ENCODE peak calls at places on chromosomes 6 and 20, in ten cellular contexts. One of them, this sample, is unnamed.

GRCh38 chr6:116389357-116389756 is 18.6 kb downstream of the DSE start:
- DNase-seq in left cardiac atrium: no peak
- DNase-seq in HFFc6: no peak
- DNase-seq in effector memory CD4-positive, alpha-beta T cell: no peak
- DNase-seq in tibial artery: no peak
- DNase-seq in activated T-helper 9 cell treated with anti-CD3 and anti-CD28 coated beads, Interleukin-2, amount 50 U/mL, for 16 hours: no peak
- DNase-seq in CD4-positive, CD25-positive, alpha-beta regulatory T cell: no peak
- DNase-seq in fibroblast of mammary gland: no peak
- DNase-seq in transverse colon: no peak
- DNase-seq in WTC11: no peak
- DNase-seq in this sample: no peak

GRCh38 chr20:9458075-9458818 is 56.1 kb upstream of the LAMP5 start:
- DNase-seq in transverse colon: no peak
- DNase-seq in activated T-helper 9 cell treated with anti-CD3 and anti-CD28 coated beads, Interleukin-2, amount 50 U/mL, for 16 hours: no peak
- DNase-seq in left cardiac atrium: no peak
- DNase-seq in HFFc6: no peak
- DNase-seq in CD4-positive, CD25-positive, alpha-beta regulatory T cell: no peak
- DNase-seq in tibial artery: no peak
- DNase-seq in WTC11: peak
- DNase-seq in effector memory CD4-positive, alpha-beta T cell: no peak
- DNase-seq in fibroblast of mammary gland: peak
- DNase-seq in this sample: peak

GRCh38 chr6:143110572-143110971 is 49.9 kb downstream of the AIG1 start:
- DNase-seq in left cardiac atrium: no peak
- DNase-seq in tibial artery: no peak
- DNase-seq in CD4-positive, CD25-positive, alpha-beta regulatory T cell: no peak
- DNase-seq in activated T-helper 9 cell treated with anti-CD3 and anti-CD28 coated beads, Interleukin-2, amount 50 U/mL, for 16 hours: no peak
- DNase-seq in transverse colon: no peak
- DNase-seq in effector memory CD4-positive, alpha-beta T cell: no peak
- DNase-seq in WTC11: no peak
- DNase-seq in fibroblast of mammary gland: peak
- DNase-seq in HFFc6: peak
- DNase-seq in this sample: no peak

GRCh38 chr6:90663106-90663505 is 76.2 kb upstream of the MAP3K7 start:
- DNase-seq in left cardiac atrium: no peak
- DNase-seq in transverse colon: no peak
- DNase-seq in effector memory CD4-positive, alpha-beta T cell: no peak
- DNase-seq in activated T-helper 9 cell treated with anti-CD3 and anti-CD28 coated beads, Interleukin-2, amount 50 U/mL, for 16 hours: no peak
- DNase-seq in HFFc6: no peak
- DNase-seq in fibroblast of mammary gland: no peak
- DNase-seq in tibial artery: no peak
- DNase-seq in CD4-positive, CD25-positive, alpha-beta regulatory T cell: no peak
- DNase-seq in WTC11: no peak
- DNase-seq in this sample: no peak

GRCh38 chr6:124722479-124722878 is 239.8 kb upstream of the RNF217 start:
- DNase-seq in left cardiac atrium: no peak
- DNase-seq in transverse colon: no peak
- DNase-seq in HFFc6: no peak
- DNase-seq in activated T-helper 9 cell treated with anti-CD3 and anti-CD28 coated beads, Interleukin-2, amount 50 U/mL, for 16 hours: no peak
- DNase-seq in CD4-positive, CD25-positive, alpha-beta regulatory T cell: no peak
- DNase-seq in fibroblast of mammary gland: no peak
- DNase-seq in WTC11: no peak
- DNase-seq in effector memory CD4-positive, alpha-beta T cell: no peak
- DNase-seq in tibial artery: no peak
- DNase-seq in this sample: no peak

GRCh38 chr6:50380409-50381105 is 330.8 kb upstream of the DEFB112 start:
- DNase-seq in activated T-helper 9 cell treated with anti-CD3 and anti-CD28 coated beads, Interleukin-2, amount 50 U/mL, for 16 hours: no peak
- DNase-seq in transverse colon: no peak
- DNase-seq in fibroblast of mammary gland: no peak
- DNase-seq in CD4-positive, CD25-positive, alpha-beta regulatory T cell: no peak
- DNase-seq in WTC11: no peak
- DNase-seq in HFFc6: no peak
- DNase-seq in effector memory CD4-positive, alpha-beta T cell: no peak
- DNase-seq in tibial artery: no peak
- DNase-seq in left cardiac atrium: no peak
- DNase-seq in this sample: no peak

GRCh38 chr6:82875573-82876185 is 190.0 kb downstream of the UBE3D start:
- DNase-seq in left cardiac atrium: no peak
- DNase-seq in tibial artery: no peak
- DNase-seq in transverse colon: no peak
- DNase-seq in effector memory CD4-positive, alpha-beta T cell: no peak
- DNase-seq in CD4-positive, CD25-positive, alpha-beta regulatory T cell: no peak
- DNase-seq in fibroblast of mammary gland: peak
- DNase-seq in HFFc6: peak
- DNase-seq in WTC11: no peak
- DNase-seq in activated T-helper 9 cell treated with anti-CD3 and anti-CD28 coated beads, Interleukin-2, amount 50 U/mL, for 16 hours: no peak
- DNase-seq in this sample: no peak

GRCh38 chr6:166465671-166466087 is 82.9 kb upstream of the MPC1 start:
- DNase-seq in activated T-helper 9 cell treated with anti-CD3 and anti-CD28 coated beads, Interleukin-2, amount 50 U/mL, for 16 hours: no peak
- DNase-seq in left cardiac atrium: peak
- DNase-seq in tibial artery: no peak
- DNase-seq in fibroblast of mammary gland: peak
- DNase-seq in HFFc6: peak
- DNase-seq in transverse colon: peak
- DNase-seq in CD4-positive, CD25-positive, alpha-beta regulatory T cell: no peak
- DNase-seq in effector memory CD4-positive, alpha-beta T cell: no peak
- DNase-seq in WTC11: no peak
- DNase-seq in this sample: peak

GRCh38 chr6:3977875-3978711 is 100.8 kb downstream of the FAM217A start:
- DNase-seq in HFFc6: peak
- DNase-seq in transverse colon: peak
- DNase-seq in left cardiac atrium: no peak
- DNase-seq in tibial artery: peak
- DNase-seq in effector memory CD4-positive, alpha-beta T cell: peak
- DNase-seq in activated T-helper 9 cell treated with anti-CD3 and anti-CD28 coated beads, Interleukin-2, amount 50 U/mL, for 16 hours: peak
- DNase-seq in CD4-positive, CD25-positive, alpha-beta regulatory T cell: peak
- DNase-seq in fibroblast of mammary gland: peak
- DNase-seq in WTC11: peak
- DNase-seq in this sample: no peak

GRCh38 chr6:42100029-42100901 is 42.2 kb downstream of the C6orf132 start:
- DNase-seq in WTC11: no peak
- DNase-seq in tibial artery: no peak
- DNase-seq in effector memory CD4-positive, alpha-beta T cell: no peak
- DNase-seq in left cardiac atrium: no peak
- DNase-seq in transverse colon: peak
- DNase-seq in HFFc6: peak
- DNase-seq in activated T-helper 9 cell treated with anti-CD3 and anti-CD28 coated beads, Interleukin-2, amount 50 U/mL, for 16 hours: no peak
- DNase-seq in CD4-positive, CD25-positive, alpha-beta regulatory T cell: no peak
- DNase-seq in fibroblast of mammary gland: peak
- DNase-seq in this sample: peak

GRCh38 chr6:45265246-45265645 is 62.9 kb upstream of the RUNX2 start:
- DNase-seq in WTC11: no peak
- DNase-seq in left cardiac atrium: no peak
- DNase-seq in tibial artery: no peak
- DNase-seq in effector memory CD4-positive, alpha-beta T cell: no peak
- DNase-seq in CD4-positive, CD25-positive, alpha-beta regulatory T cell: no peak
- DNase-seq in transverse colon: no peak
- DNase-seq in HFFc6: peak
- DNase-seq in activated T-helper 9 cell treated with anti-CD3 and anti-CD28 coated beads, Interleukin-2, amount 50 U/mL, for 16 hours: no peak
- DNase-seq in fibroblast of mammary gland: peak
- DNase-seq in this sample: no peak

GRCh38 chr20:22462975-22463914 is 121.1 kb downstream of the FOXA2 start:
- DNase-seq in activated T-helper 9 cell treated with anti-CD3 and anti-CD28 coated beads, Interleukin-2, amount 50 U/mL, for 16 hours: no peak
- DNase-seq in fibroblast of mammary gland: peak
- DNase-seq in left cardiac atrium: no peak
- DNase-seq in effector memory CD4-positive, alpha-beta T cell: no peak
- DNase-seq in WTC11: no peak
- DNase-seq in HFFc6: no peak
- DNase-seq in CD4-positive, CD25-positive, alpha-beta regulatory T cell: no peak
- DNase-seq in transverse colon: no peak
- DNase-seq in tibial artery: no peak
- DNase-seq in this sample: no peak

GRCh38 chr6:140371360-140371870 is 997.0 kb upstream of the CITED2 start:
- DNase-seq in HFFc6: no peak
- DNase-seq in fibroblast of mammary gland: no peak
- DNase-seq in activated T-helper 9 cell treated with anti-CD3 and anti-CD28 coated beads, Interleukin-2, amount 50 U/mL, for 16 hours: no peak
- DNase-seq in left cardiac atrium: no peak
- DNase-seq in CD4-positive, CD25-positive, alpha-beta regulatory T cell: no peak
- DNase-seq in tibial artery: no peak
- DNase-seq in WTC11: no peak
- DNase-seq in effector memory CD4-positive, alpha-beta T cell: no peak
- DNase-seq in transverse colon: no peak
- DNase-seq in this sample: no peak

GRCh38 chr20:35515949-35516645 is 13.4 kb downstream of the C20orf173 start:
- DNase-seq in tibial artery: no peak
- DNase-seq in effector memory CD4-positive, alpha-beta T cell: no peak
- DNase-seq in fibroblast of mammary gland: peak
- DNase-seq in WTC11: no peak
- DNase-seq in left cardiac atrium: no peak
- DNase-seq in activated T-helper 9 cell treated with anti-CD3 and anti-CD28 coated beads, Interleukin-2, amount 50 U/mL, for 16 hours: no peak
- DNase-seq in HFFc6: peak
- DNase-seq in CD4-positive, CD25-positive, alpha-beta regulatory T cell: no peak
- DNase-seq in transverse colon: no peak
- DNase-seq in this sample: no peak

GRCh38 chr20:4949833-4950178 is 51.5 kb downstream of the SLC23A2 start:
- DNase-seq in activated T-helper 9 cell treated with anti-CD3 and anti-CD28 coated beads, Interleukin-2, amount 50 U/mL, for 16 hours: no peak
- DNase-seq in tibial artery: no peak
- DNase-seq in WTC11: no peak
- DNase-seq in HFFc6: no peak
- DNase-seq in effector memory CD4-positive, alpha-beta T cell: no peak
- DNase-seq in left cardiac atrium: no peak
- DNase-seq in fibroblast of mammary gland: peak
- DNase-seq in transverse colon: no peak
- DNase-seq in CD4-positive, CD25-positive, alpha-beta regulatory T cell: peak
- DNase-seq in this sample: peak

GRCh38 chr20:59585714-59586404 is 18.5 kb upstream of the PHACTR3 start:
- DNase-seq in fibroblast of mammary gland: no peak
- DNase-seq in left cardiac atrium: no peak
- DNase-seq in tibial artery: no peak
- DNase-seq in WTC11: no peak
- DNase-seq in transverse colon: no peak
- DNase-seq in effector memory CD4-positive, alpha-beta T cell: no peak
- DNase-seq in CD4-positive, CD25-positive, alpha-beta regulatory T cell: no peak
- DNase-seq in activated T-helper 9 cell treated with anti-CD3 and anti-CD28 coated beads, Interleukin-2, amount 50 U/mL, for 16 hours: no peak
- DNase-seq in HFFc6: no peak
- DNase-seq in this sample: no peak

GRCh38 chr6:56746767-56747504 is 104.2 kb upstream of the DST start:
- DNase-seq in transverse colon: no peak
- DNase-seq in effector memory CD4-positive, alpha-beta T cell: no peak
- DNase-seq in WTC11: no peak
- DNase-seq in CD4-positive, CD25-positive, alpha-beta regulatory T cell: no peak
- DNase-seq in HFFc6: no peak
- DNase-seq in fibroblast of mammary gland: no peak
- DNase-seq in activated T-helper 9 cell treated with anti-CD3 and anti-CD28 coated beads, Interleukin-2, amount 50 U/mL, for 16 hours: no peak
- DNase-seq in left cardiac atrium: no peak
- DNase-seq in tibial artery: no peak
- DNase-seq in this sample: no peak

GRCh38 chr20:4006640-4007039 is 8.7 kb downstream of the RNF24 start:
- DNase-seq in transverse colon: no peak
- DNase-seq in HFFc6: no peak
- DNase-seq in tibial artery: peak
- DNase-seq in activated T-helper 9 cell treated with anti-CD3 and anti-CD28 coated beads, Interleukin-2, amount 50 U/mL, for 16 hours: no peak
- DNase-seq in effector memory CD4-positive, alpha-beta T cell: no peak
- DNase-seq in fibroblast of mammary gland: no peak
- DNase-seq in WTC11: no peak
- DNase-seq in CD4-positive, CD25-positive, alpha-beta regulatory T cell: no peak
- DNase-seq in left cardiac atrium: peak
- DNase-seq in this sample: peak

GRCh38 chr20:60062431-60063336 is 104.5 kb downstream of the CDH26 start:
- DNase-seq in effector memory CD4-positive, alpha-beta T cell: no peak
- DNase-seq in transverse colon: no peak
- DNase-seq in left cardiac atrium: no peak
- DNase-seq in fibroblast of mammary gland: peak
- DNase-seq in tibial artery: no peak
- DNase-seq in CD4-positive, CD25-positive, alpha-beta regulatory T cell: no peak
- DNase-seq in activated T-helper 9 cell treated with anti-CD3 and anti-CD28 coated beads, Interleukin-2, amount 50 U/mL, for 16 hours: no peak
- DNase-seq in WTC11: no peak
- DNase-seq in HFFc6: peak
- DNase-seq in this sample: no peak

GRCh38 chr6:150260931-150261330 is 107.9 kb upstream of the IYD start:
- DNase-seq in tibial artery: no peak
- DNase-seq in left cardiac atrium: no peak
- DNase-seq in CD4-positive, CD25-positive, alpha-beta regulatory T cell: no peak
- DNase-seq in effector memory CD4-positive, alpha-beta T cell: no peak
- DNase-seq in WTC11: no peak
- DNase-seq in HFFc6: no peak
- DNase-seq in activated T-helper 9 cell treated with anti-CD3 and anti-CD28 coated beads, Interleukin-2, amount 50 U/mL, for 16 hours: no peak
- DNase-seq in fibroblast of mammary gland: no peak
- DNase-seq in transverse colon: no peak
- DNase-seq in this sample: no peak

GRCh38 chr20:25177890-25178321 is 17.6 kb upstream of the ENTPD6 start:
- DNase-seq in HFFc6: no peak
- DNase-seq in tibial artery: no peak
- DNase-seq in CD4-positive, CD25-positive, alpha-beta regulatory T cell: no peak
- DNase-seq in activated T-helper 9 cell treated with anti-CD3 and anti-CD28 coated beads, Interleukin-2, amount 50 U/mL, for 16 hours: no peak
- DNase-seq in left cardiac atrium: no peak
- DNase-seq in effector memory CD4-positive, alpha-beta T cell: no peak
- DNase-seq in WTC11: no peak
- DNase-seq in fibroblast of mammary gland: no peak
- DNase-seq in transverse colon: no peak
- DNase-seq in this sample: peak

GRCh38 chr6:13863699-13864155 is 49.4 kb upstream of the MCUR1 start:
- DNase-seq in HFFc6: no peak
- DNase-seq in effector memory CD4-positive, alpha-beta T cell: no peak
- DNase-seq in WTC11: no peak
- DNase-seq in CD4-positive, CD25-positive, alpha-beta regulatory T cell: no peak
- DNase-seq in activated T-helper 9 cell treated with anti-CD3 and anti-CD28 coated beads, Interleukin-2, amount 50 U/mL, for 16 hours: no peak
- DNase-seq in fibroblast of mammary gland: no peak
- DNase-seq in left cardiac atrium: no peak
- DNase-seq in transverse colon: no peak
- DNase-seq in tibial artery: no peak
- DNase-seq in this sample: no peak

GRCh38 chr20:25471020-25471419 is 63.5 kb downstream of the GINS1 start:
- DNase-seq in activated T-helper 9 cell treated with anti-CD3 and anti-CD28 coated beads, Interleukin-2, amount 50 U/mL, for 16 hours: no peak
- DNase-seq in CD4-positive, CD25-positive, alpha-beta regulatory T cell: no peak
- DNase-seq in tibial artery: no peak
- DNase-seq in effector memory CD4-positive, alpha-beta T cell: no peak
- DNase-seq in left cardiac atrium: no peak
- DNase-seq in HFFc6: no peak
- DNase-seq in fibroblast of mammary gland: no peak
- DNase-seq in WTC11: no peak
- DNase-seq in transverse colon: no peak
- DNase-seq in this sample: no peak

GRCh38 chr6:151142676-151143075 is 97.1 kb upstream of the AKAP12 start:
- DNase-seq in transverse colon: no peak
- DNase-seq in HFFc6: no peak
- DNase-seq in effector memory CD4-positive, alpha-beta T cell: no peak
- DNase-seq in fibroblast of mammary gland: no peak
- DNase-seq in left cardiac atrium: no peak
- DNase-seq in CD4-positive, CD25-positive, alpha-beta regulatory T cell: no peak
- DNase-seq in WTC11: no peak
- DNase-seq in activated T-helper 9 cell treated with anti-CD3 and anti-CD28 coated beads, Interleukin-2, amount 50 U/mL, for 16 hours: no peak
- DNase-seq in tibial artery: no peak
- DNase-seq in this sample: no peak

GRCh38 chr20:34299925-34300806 is 3.0 kb downstream of the AHCY start:
- DNase-seq in tibial artery: no peak
- DNase-seq in left cardiac atrium: no peak
- DNase-seq in CD4-positive, CD25-positive, alpha-beta regulatory T cell: no peak
- DNase-seq in fibroblast of mammary gland: peak
- DNase-seq in activated T-helper 9 cell treated with anti-CD3 and anti-CD28 coated beads, Interleukin-2, amount 50 U/mL, for 16 hours: no peak
- DNase-seq in effector memory CD4-positive, alpha-beta T cell: no peak
- DNase-seq in WTC11: no peak
- DNase-seq in HFFc6: peak
- DNase-seq in transverse colon: no peak
- DNase-seq in this sample: no peak

GRCh38 chr6:105189026-105189680 is 9.3 kb upstream of the POPDC3 start:
- DNase-seq in tibial artery: no peak
- DNase-seq in effector memory CD4-positive, alpha-beta T cell: no peak
- DNase-seq in transverse colon: no peak
- DNase-seq in WTC11: no peak
- DNase-seq in fibroblast of mammary gland: peak
- DNase-seq in CD4-positive, CD25-positive, alpha-beta regulatory T cell: no peak
- DNase-seq in left cardiac atrium: no peak
- DNase-seq in activated T-helper 9 cell treated with anti-CD3 and anti-CD28 coated beads, Interleukin-2, amount 50 U/mL, for 16 hours: no peak
- DNase-seq in HFFc6: no peak
- DNase-seq in this sample: no peak

GRCh38 chr6:78910611-78911134 is 43.3 kb downstream of the IRAK1BP1 start:
- DNase-seq in fibroblast of mammary gland: peak
- DNase-seq in activated T-helper 9 cell treated with anti-CD3 and anti-CD28 coated beads, Interleukin-2, amount 50 U/mL, for 16 hours: no peak
- DNase-seq in transverse colon: peak
- DNase-seq in left cardiac atrium: peak
- DNase-seq in WTC11: peak
- DNase-seq in effector memory CD4-positive, alpha-beta T cell: no peak
- DNase-seq in tibial artery: peak
- DNase-seq in CD4-positive, CD25-positive, alpha-beta regulatory T cell: peak
- DNase-seq in HFFc6: no peak
- DNase-seq in this sample: peak

GRCh38 chr6:122381494-122382083 is 17.9 kb upstream of the HSF2 start:
- DNase-seq in effector memory CD4-positive, alpha-beta T cell: peak
- DNase-seq in left cardiac atrium: peak
- DNase-seq in tibial artery: peak
- DNase-seq in WTC11: peak
- DNase-seq in activated T-helper 9 cell treated with anti-CD3 and anti-CD28 coated beads, Interleukin-2, amount 50 U/mL, for 16 hours: peak
- DNase-seq in transverse colon: peak
- DNase-seq in fibroblast of mammary gland: peak
- DNase-seq in CD4-positive, CD25-positive, alpha-beta regulatory T cell: peak
- DNase-seq in HFFc6: peak
- DNase-seq in this sample: peak

This sample was measured in body of pancreas.